ENCODE peak calls at places on chromosomes 11 and 22, in nine cellular contexts. T, E, G, I, P, M, U, B and O are unnamed samples.
A peak's percentile ranks its signal among the peaks of the same experiment; 100 is the strongest.

GRCh38 chr11:46391578-46392420 is at the start of gene CHRM4:
- DNase-seq in T (no peak), E (no peak), G (peak; percentile 94), I (no peak), P (no peak), M (no peak), U (no peak), B (peak; percentile 53), O (no peak)

GRCh38 chr11:38252620-38253019 is 1654.6 kb upstream of the RAG2 start:
- DNase-seq in T (no peak), E (peak; percentile 0), G (no peak), I (no peak), P (no peak), M (no peak), U (no peak), B (no peak), O (no peak)

GRCh38 chr22:42992092-42992491 is 22.9 kb downstream of the PACSIN2 start:
- DNase-seq in T (no peak), E (no peak), G (no peak), I (no peak), P (no peak), M (no peak), U (no peak), B (peak; percentile 9), O (no peak)

GRCh38 chr11:15843309-15843857 is 513.0 kb downstream of the SOX6 start:
- DNase-seq in T (peak; percentile 27), E (no peak), G (peak; percentile 60), I (no peak), P (no peak), M (no peak), U (no peak), B (no peak), O (peak; percentile 57)

GRCh38 chr11:111359223-111360149 is 19.6 kb downstream of the POU2AF1 start:
- DNase-seq in T (no peak), E (no peak), G (no peak), I (no peak), P (peak; percentile 59), M (no peak), U (no peak), B (no peak), O (no peak)

GRCh38 chr11:46378296-46378695 is 3.2 kb upstream of the MDK start:
- DNase-seq in T (no peak), E (no peak), G (no peak), I (no peak), P (no peak), M (no peak), U (no peak), B (no peak), O (no peak)

GRCh38 chr11:118060879-118061278 is 16.0 kb upstream of the TMPRSS4 start:
- DNase-seq in T (no peak), E (no peak), G (no peak), I (no peak), P (no peak), M (no peak), U (no peak), B (peak; percentile 64), O (no peak)

GRCh38 chr11:73498343-73498742 is 99.6 kb downstream of the FAM168A start:
- DNase-seq in T (no peak), E (no peak), G (no peak), I (no peak), P (no peak), M (no peak), U (no peak), B (no peak), O (no peak)

GRCh38 chr11:1129666-1130160 is 28.0 kb upstream of the MUC5AC start:
- DNase-seq in T (peak; percentile 63), E (no peak), G (peak; percentile 14), I (no peak), P (no peak), M (no peak), U (no peak), B (peak; percentile 60), O (no peak)

GRCh38 chr11:1128333-1129142 is 29.2 kb upstream of the MUC5AC start:
- DNase-seq in T (peak; percentile 46), E (no peak), G (peak; percentile 23), I (no peak), P (no peak), M (no peak), U (no peak), B (peak; percentile 46), O (no peak)

GRCh38 chr11:1130276-1131032 is 27.3 kb upstream of the MUC5AC start:
- DNase-seq in T (peak; percentile 25), E (no peak), G (peak; percentile 29), I (no peak), P (no peak), M (no peak), U (no peak), B (peak; percentile 48), O (no peak)

GRCh38 chr11:1129143-1129665 is 28.5 kb upstream of the MUC5AC start:
- DNase-seq in T (peak; percentile 31), E (no peak), G (peak; percentile 33), I (no peak), P (no peak), M (no peak), U (no peak), B (peak; percentile 46), O (no peak)

DNA sequence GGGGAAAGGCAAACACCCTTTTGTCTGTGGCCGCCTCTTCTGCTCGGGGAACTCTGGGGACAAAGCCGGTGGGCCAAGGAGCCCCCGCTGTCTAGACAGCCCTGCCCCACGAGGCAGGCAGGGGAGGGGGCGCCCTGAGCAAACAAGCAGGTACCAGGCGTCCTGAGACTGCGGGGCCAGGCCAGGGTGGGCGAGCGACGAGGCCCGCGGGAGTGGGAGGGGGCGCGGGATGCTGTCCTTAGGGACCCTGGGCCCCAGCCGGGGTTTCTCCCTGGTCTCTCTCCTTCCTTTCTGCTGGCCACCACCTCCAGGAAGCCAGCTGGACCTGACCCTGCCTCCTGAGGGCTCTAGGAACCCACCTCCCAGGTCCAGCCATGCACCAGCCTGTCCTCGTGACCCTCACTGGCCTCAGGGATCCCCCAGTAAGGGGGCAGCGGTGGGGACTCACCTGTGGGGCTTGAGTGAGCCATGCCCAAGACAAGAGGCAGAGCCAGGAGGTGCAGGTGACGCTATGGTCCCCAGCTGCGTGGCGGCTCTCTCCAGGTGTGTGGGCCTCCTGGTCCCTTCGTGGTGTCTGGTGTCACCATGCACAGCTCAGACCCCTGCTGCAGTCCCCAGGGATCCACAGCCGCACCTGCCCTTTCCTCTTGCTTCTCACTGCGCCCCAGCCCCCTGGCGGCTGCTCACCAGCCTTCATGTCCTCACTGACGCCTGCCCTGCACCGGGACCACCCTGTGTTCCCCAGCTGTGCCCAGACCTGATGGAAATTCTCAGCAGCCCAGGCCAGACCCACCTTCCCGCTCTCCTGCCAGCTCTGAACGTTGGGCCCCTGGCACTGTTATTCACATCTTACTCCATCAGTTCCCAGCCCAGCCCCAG is 26.5 kb upstream of the MUC5AC start:
- DNase-seq in T (peak; percentile 20), E (no peak), G (peak; percentile 31), I (no peak), P (no peak), M (no peak), U (no peak), B (peak; percentile 48), O (no peak)
- H3K27ac ChIP-seq in T (peak overlapping the region; percentile 74), E (no peak overlapping the region), G (no peak overlapping the region), I (no peak overlapping the region), P (no peak overlapping the region), M (no peak overlapping the region), U (no peak overlapping the region), B (no peak overlapping the region), O (no peak overlapping the region)

DNA sequence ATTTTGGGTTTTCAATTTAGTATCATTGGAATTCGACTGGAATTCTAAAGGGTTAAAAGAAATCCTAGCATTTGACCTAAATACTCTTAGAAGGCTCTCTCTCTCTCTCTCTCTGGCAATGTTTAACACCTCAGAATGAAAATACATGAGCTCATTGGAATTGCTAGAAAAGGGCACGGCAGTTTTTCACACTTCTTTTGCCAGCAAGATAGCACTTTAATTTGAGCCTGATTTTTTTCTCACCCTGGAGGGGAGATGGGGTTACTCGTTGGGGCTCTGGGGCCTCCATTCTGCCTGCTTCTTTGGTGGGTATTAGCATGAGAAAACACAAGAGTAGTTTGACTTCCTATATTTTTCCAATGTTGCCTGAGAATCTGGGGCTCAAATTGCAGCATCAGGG is 22.8 kb upstream of the CLMP start:
- DNase-seq in T (no peak), E (no peak), G (no peak), I (no peak), P (no peak), M (no peak), U (no peak), B (no peak), O (no peak)
- H3K27ac ChIP-seq in T (no peak overlapping the region), E (peak overlapping the region; percentile 21), G (no peak overlapping the region), I (no peak overlapping the region), P (no peak overlapping the region), M (no peak overlapping the region), U (peak overlapping the region; percentile 0), B (peak overlapping the region; percentile 64), O (no peak overlapping the region)

GRCh38 chr11:48083427-48083826 is 103.1 kb downstream of the PTPRJ start:
- DNase-seq in T (no peak), E (peak; percentile 20), G (no peak), I (no peak), P (no peak), M (no peak), U (no peak), B (no peak), O (no peak)

GRCh38 chr11:48079602-48080001 is 99.2 kb downstream of the PTPRJ start:
- DNase-seq in T (no peak), E (no peak), G (no peak), I (no peak), P (no peak), M (no peak), U (no peak), B (no peak), O (peak; percentile 21)

GRCh38 chr11:48080301-48080861 is 100.0 kb downstream of the PTPRJ start:
- DNase-seq in T (no peak), E (no peak), G (no peak), I (no peak), P (no peak), M (no peak), U (no peak), B (no peak), O (no peak)

GRCh38 chr11:48082771-48083170 is 102.4 kb downstream of the PTPRJ start:
- DNase-seq in T (no peak), E (no peak), G (no peak), I (no peak), P (no peak), M (no peak), U (no peak), B (no peak), O (no peak)

DNA sequence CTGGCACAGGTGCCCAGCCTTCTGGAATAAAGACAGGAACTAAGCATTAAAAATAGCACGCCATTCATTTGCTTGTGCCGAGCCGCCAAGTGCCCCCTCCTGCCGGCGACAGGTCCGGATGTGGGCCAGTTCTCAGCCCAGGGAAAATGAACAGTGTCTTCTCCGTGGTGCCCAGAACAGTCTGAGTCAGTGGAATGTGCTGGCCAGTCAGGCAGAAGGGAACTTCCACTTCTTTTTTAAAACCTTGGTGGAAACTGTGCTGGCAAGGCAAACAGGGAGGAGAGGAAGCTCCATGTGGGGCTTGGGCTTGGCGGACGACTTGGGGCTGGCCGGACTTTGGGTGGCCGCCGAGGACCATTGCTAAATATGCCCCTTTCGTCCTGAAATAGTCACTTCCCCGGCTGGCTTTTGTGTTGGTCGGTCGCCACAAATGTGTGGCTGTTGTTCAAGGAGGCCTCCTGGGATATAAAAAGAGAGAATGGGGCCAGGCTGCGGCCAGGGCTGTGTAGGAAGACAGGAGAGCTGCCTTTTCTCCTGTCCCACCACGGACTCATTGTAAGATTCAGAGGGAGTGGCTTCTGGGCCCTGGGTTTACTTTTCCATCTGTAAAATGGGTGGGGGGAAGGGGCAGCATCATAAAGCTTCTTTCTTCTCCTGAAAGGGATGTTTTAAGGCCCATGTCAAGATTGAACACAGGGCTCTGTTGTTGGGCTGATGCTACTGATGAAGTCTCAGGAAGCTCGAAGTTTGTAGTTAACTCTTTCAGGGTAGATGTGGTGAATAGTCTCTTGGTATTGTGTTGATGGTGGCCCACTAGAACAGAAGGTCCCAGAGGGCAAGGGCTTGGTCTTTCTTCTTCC is 101.0 kb downstream of the PTPRJ start:
- DNase-seq in T (no peak), E (peak; percentile 68), G (no peak), I (no peak), P (peak; percentile 75), M (no peak), U (no peak), B (peak; percentile 78), O (no peak)
- H3K27ac ChIP-seq in T (peak overlapping the region; percentile 75), E (peak overlapping the region; percentile 43), G (peak overlapping the region; percentile 7), I (no peak overlapping the region), P (peak overlapping the region; percentile 33), M (no peak overlapping the region), U (peak overlapping the region; percentile 47), B (peak overlapping the region; percentile 72), O (peak overlapping the region; percentile 60)

GRCh38 chr11:86708671-86709070 is 36.3 kb upstream of the ME3 start:
- DNase-seq in T (no peak), E (no peak), G (no peak), I (no peak), P (no peak), M (no peak), U (no peak), B (no peak), O (no peak)

GRCh38 chr11:86706341-86707131 is 34.1 kb upstream of the ME3 start:
- DNase-seq in T (no peak), E (no peak), G (no peak), I (no peak), P (no peak), M (no peak), U (no peak), B (no peak), O (no peak)

GRCh38 chr11:86703992-86704391 is 31.6 kb upstream of the ME3 start:
- DNase-seq in T (no peak), E (no peak), G (no peak), I (no peak), P (no peak), M (no peak), U (no peak), B (no peak), O (no peak)

GRCh38 chr11:86702387-86702983 is 30.1 kb upstream of the ME3 start:
- DNase-seq in T (no peak), E (no peak), G (no peak), I (no peak), P (no peak), M (no peak), U (no peak), B (no peak), O (no peak)

DNA sequence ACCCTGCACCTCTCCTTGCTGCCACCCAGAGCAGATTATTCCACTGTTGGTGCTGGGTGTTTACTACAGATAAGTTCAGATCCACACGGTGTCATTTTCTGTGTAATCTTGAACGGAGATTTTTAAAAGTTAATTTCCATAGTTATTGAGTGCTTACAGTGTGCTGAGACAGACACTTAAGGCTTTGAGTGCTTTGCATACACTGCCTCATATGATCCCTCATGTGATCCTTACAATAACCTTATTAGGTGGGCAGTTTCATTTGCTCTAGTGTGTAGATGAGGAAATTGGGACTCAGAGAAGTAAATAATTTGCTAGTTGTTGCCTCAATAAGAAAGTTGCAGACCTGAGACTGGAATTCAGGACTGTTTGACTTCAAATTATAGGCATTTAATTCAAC is 32.3 kb upstream of the ME3 start:
- DNase-seq in T (no peak), E (no peak), G (no peak), I (no peak), P (no peak), M (no peak), U (no peak), B (no peak), O (no peak)
- H3K27ac ChIP-seq in T (no peak overlapping the region), E (no peak overlapping the region), G (no peak overlapping the region), I (no peak overlapping the region), P (no peak overlapping the region), M (no peak overlapping the region), U (no peak overlapping the region), B (peak overlapping the region; percentile 81), O (no peak overlapping the region)